ENCODE peak calls at places on chromosomes 5 and 9, in eight cellular contexts. X is astrocyte; K is left ventricle myocardium inferior; Q is MM.1S; E is CD4-positive, CD25-positive, alpha-beta regulatory T cell; P is A673; I is endothelial cell of umbilical vein; G is GM23248. T is an unnamed sample.

GRCh38 chr5:95392593-95393182 is 1.5 kb downstream of the FAM81B start:
- DNase-seq in X (peak; percentile 17), G (peak; percentile 26), K (no peak), P (peak; percentile 17), I (peak; percentile 67), Q (peak; percentile 71), E (no peak), T (no peak)

GRCh38 chr5:135578685-135579341 is at the start of gene CXCL14:
- DNase-seq in Q (no peak), P (peak; percentile 91), I (no peak), X (peak; percentile 82), K (no peak), G (peak; percentile 88), E (no peak), T (no peak)

GRCh38 chr9:36720043-36720442 is 147.3 kb downstream of the MELK start:
- DNase-seq in Q (no peak), X (no peak), E (no peak), G (no peak), I (no peak), P (no peak), K (no peak), T (no peak)

GRCh38 chr9:98805506-98806272 is 1.8 kb upstream of the GALNT12 start:
- DNase-seq in I (no peak), K (no peak), G (peak; percentile 77), Q (no peak), P (no peak), X (peak; percentile 70), E (no peak), T (no peak)

GRCh38 chr9:1231998-1232919 is 182.1 kb downstream of the DMRT2 start:
- DNase-seq in G (peak; percentile 93), X (peak; percentile 18), P (no peak), Q (no peak), K (peak; percentile 61), E (no peak), I (no peak), T (no peak)

GRCh38 chr5:147208134-147208533 is 26.7 kb upstream of the STK32A start:
- DNase-seq in K (no peak), X (peak; percentile 50), P (no peak), E (no peak), Q (no peak), I (no peak), G (peak; percentile 50), T (no peak)

GRCh38 chr5:92941806-92942205 is 639.2 kb downstream of the NR2F1-AS1 start:
- DNase-seq in P (no peak), I (no peak), X (no peak), E (no peak), Q (no peak), K (no peak), G (no peak), T (no peak)

GRCh38 chr9:121743441-121744001 is 92.1 kb downstream of the DAB2IP start:
- DNase-seq in Q (no peak), E (no peak), P (no peak), G (peak; percentile 93), I (peak; percentile 90), K (peak; percentile 87), X (peak; percentile 75), T (no peak)

GRCh38 chr9:34289159-34289558 is 39.9 kb downstream of the KIF24 start:
- DNase-seq in G (no peak), P (no peak), I (no peak), Q (no peak), E (no peak), X (no peak), K (no peak), T (no peak)

GRCh38 chr5:37724395-37725125 is 115.3 kb downstream of the GDNF start:
- DNase-seq in K (no peak), I (no peak), G (peak; percentile 89), Q (no peak), P (no peak), X (peak; percentile 69), E (no peak), T (no peak)

GRCh38 chr9:37026085-37026935 is 7.8 kb downstream of the PAX5 start:
- DNase-seq in E (no peak), P (peak; percentile 46), Q (no peak), K (no peak), X (no peak), I (no peak), G (peak; percentile 31), T (no peak)

GRCh38 chr5:97657239-97657638 is 474.2 kb upstream of the RIOK2 start:
- DNase-seq in K (no peak), E (no peak), X (no peak), I (peak; percentile 72), G (peak; percentile 18), Q (no peak), P (no peak), T (no peak)

GRCh38 chr9:93096131-93096802 is at the start of gene CARD19:
- DNase-seq in P (no peak), X (peak; percentile 25), K (peak; percentile 59), E (peak; percentile 67), G (peak; percentile 73), Q (peak; percentile 48), I (no peak), T (peak; percentile 63)

GRCh38 chr5:77211013-77211690 is 672 bp downstream of the PDE8B start:
- DNase-seq in G (peak; percentile 34), E (no peak), I (no peak), P (no peak), K (no peak), X (no peak), Q (no peak), T (no peak)

GRCh38 chr9:127714916-127715442 is 484 bp downstream of the PTRH1 start:
- DNase-seq in Q (peak; percentile 7), K (peak; percentile 37), E (no peak), X (no peak), I (no peak), P (no peak), G (peak; percentile 68), T (no peak)

GRCh38 chr9:133770076-133770777 is 32.1 kb upstream of the SARDH start:
- DNase-seq in E (no peak), X (no peak), Q (no peak), I (no peak), K (no peak), P (no peak), G (no peak), T (peak; percentile 5)

GRCh38 chr9:89893886-89894285 is 289.1 kb downstream of the GADD45G start:
- DNase-seq in Q (no peak), I (no peak), G (no peak), E (no peak), X (no peak), P (no peak), K (no peak), T (no peak)

GRCh38 chr9:123654647-123655637 is 275.0 kb downstream of the DENND1A start:
- DNase-seq in I (no peak), G (no peak), P (no peak), K (no peak), E (no peak), X (no peak), Q (no peak), T (no peak)

GRCh38 chr9:116594552-116594951 is 92.6 kb upstream of the TRIM32 start:
- DNase-seq in I (peak; percentile 4), P (peak; percentile 33), Q (no peak), E (no peak), K (no peak), X (peak; percentile 77), G (peak; percentile 95), T (no peak)

GRCh38 chr5:115258001-115258400 is 4.7 kb downstream of the PGGT1B start:
- DNase-seq in P (no peak), X (peak; percentile 53), G (peak; percentile 62), K (no peak), E (no peak), Q (no peak), I (no peak), T (no peak)

DNA sequence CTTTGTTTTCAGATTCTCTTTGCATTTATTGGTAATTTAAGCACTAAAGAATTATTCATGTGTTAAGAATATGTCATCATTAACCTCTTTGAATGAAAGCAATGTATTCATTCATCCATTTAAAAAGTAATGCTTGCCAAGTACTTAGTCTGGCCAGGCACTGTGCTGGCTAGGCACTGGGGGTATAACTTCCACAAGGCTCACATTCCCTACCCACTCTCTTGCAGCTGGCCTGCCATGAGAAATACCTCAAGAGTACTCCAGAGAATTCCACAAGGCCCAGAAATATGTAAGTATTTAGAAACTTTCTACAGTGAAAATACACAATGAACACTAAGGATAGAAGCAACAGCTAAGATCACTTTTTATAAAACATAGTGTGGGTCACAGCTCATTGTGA is 25.4 kb downstream of the ZNF300 start:
- DNase-seq in Q (no peak), K (no peak), I (no peak), P (no peak), G (no peak), X (no peak), E (no peak), T (no peak)
- H3K9me3 ChIP-seq in Q (no peaks in the 10 kb centered on the region), K (peaks cover 84% of the 10 kb centered on the region), I (no peaks in the 10 kb centered on the region), P (peaks cover 10% of the 10 kb centered on the region), G (no peaks in the 10 kb centered on the region), X (peaks cover 8% of the 10 kb centered on the region), E (peaks cover 5% of the 10 kb centered on the region), T (no peaks in the 10 kb centered on the region)

GRCh38 chr5:178982941-178983340 is 12.2 kb downstream of the GRM6 start:
- DNase-seq in X (no peak), Q (no peak), E (no peak), P (no peak), G (no peak), K (no peak), I (no peak), T (no peak)
- H3K9me3 ChIP-seq in X (peaks cover 63% of the 10 kb centered on the region), Q (no peaks in the 10 kb centered on the region), E (peaks cover 14% of the 10 kb centered on the region), P (peaks cover 6% of the 10 kb centered on the region), G (peaks cover 4% of the 10 kb centered on the region), K (peaks cover 98% of the 10 kb centered on the region), I (peaks cover 4% of the 10 kb centered on the region), T (no peaks in the 10 kb centered on the region)

DNA sequence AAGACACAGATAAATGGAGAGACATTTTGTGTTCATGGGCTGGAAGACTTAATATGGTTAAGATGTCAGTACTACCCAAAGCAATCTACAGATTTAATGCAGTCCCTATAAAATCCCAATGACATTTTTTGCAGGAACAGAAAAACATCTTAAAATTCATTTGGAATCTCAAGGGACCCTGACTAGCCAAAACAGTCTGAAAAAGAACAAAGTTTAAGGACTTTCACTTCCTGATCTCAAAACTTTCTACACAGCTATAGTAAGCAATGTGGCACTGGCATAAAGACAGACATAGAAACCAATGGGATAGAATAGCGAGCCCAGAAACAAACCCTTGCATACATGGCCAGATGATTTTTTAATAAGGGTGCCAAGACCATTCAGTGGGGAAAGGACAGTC is 9.7 kb upstream of the CAMSAP1 start:
- DNase-seq in G (no peak), E (no peak), K (no peak), I (no peak), Q (no peak), X (no peak), P (no peak), T (no peak)
- H3K9me3 ChIP-seq in G (peaks cover 3% of the 10 kb centered on the region), E (peaks cover 23% of the 10 kb centered on the region), K (peaks cover 75% of the 10 kb centered on the region), I (peaks cover 5% of the 10 kb centered on the region), Q (no peaks in the 10 kb centered on the region), X (peaks cover 16% of the 10 kb centered on the region), P (peaks cover 70% of the 10 kb centered on the region), T (peaks cover 15% of the 10 kb centered on the region)

GRCh38 chr5:141371572-141372475 is 1.8 kb downstream of the PCDHGB3 start:
- DNase-seq in E (no peak), X (no peak), Q (no peak), I (no peak), G (no peak), P (no peak), K (no peak), T (no peak)

GRCh38 chr5:141369994-141370848 is at the start of gene PCDHGB3:
- DNase-seq in I (peak; percentile 40), X (peak; percentile 39), G (peak; percentile 81), E (no peak), P (peak; percentile 48), K (peak; percentile 56), Q (peak; percentile 82), T (no peak)

GRCh38 chr5:141373673-141374317 is at the start of gene PCDHGA6:
- DNase-seq in K (no peak), G (peak; percentile 64), I (peak; percentile 49), E (no peak), X (peak; percentile 6), Q (peak; percentile 51), P (peak; percentile 70), T (no peak)

GRCh38 chr5:141374627-141375026 is 936 bp downstream of the PCDHGA6 start:
- DNase-seq in Q (no peak), I (no peak), P (no peak), E (no peak), G (no peak), X (no peak), K (no peak), T (no peak)
- H3K9me3 ChIP-seq in Q (no peaks in the 10 kb centered on the region), I (no peaks in the 10 kb centered on the region), P (peaks cover 33% of the 10 kb centered on the region), E (peaks cover 28% of the 10 kb centered on the region), G (no peaks in the 10 kb centered on the region), X (peaks cover 52% of the 10 kb centered on the region), K (peaks cover 98% of the 10 kb centered on the region), T (peaks cover 5% of the 10 kb centered on the region)